ENCODE peak calls at places on chromosomes 7 and 10, in seven cellular contexts. L, G, E, D, Q, K and Z are unnamed samples.
A peak's percentile ranks its signal among the peaks of the same experiment; 100 is the strongest.

GRCh38 chr10:31242902-31243301 is 76.1 kb upstream of the ZEB1 start:
- DNase-seq in L (peak; percentile 4), G (no peak), E (no peak), D (no peak), Q (peak; percentile 33), K (peak; percentile 44), Z (no peak)

GRCh38 chr7:85828654-85829053 is 641.8 kb upstream of the SEMA3D start:
- DNase-seq in L (no peak), G (no peak), E (no peak), D (no peak), Q (no peak), K (no peak), Z (no peak)

GRCh38 chr10:86960003-86960862 is 1.8 kb downstream of the SNCG start:
- DNase-seq in L (no peak), G (no peak), E (no peak), D (peak; percentile 44), Q (peak; percentile 61), K (peak; percentile 12), Z (peak; percentile 71)

GRCh38 chr10:116836087-116836486 is 13.2 kb upstream of the ENO4 start:
- DNase-seq in L (no peak), G (no peak), E (no peak), D (no peak), Q (no peak), K (no peak), Z (peak; percentile 59)

GRCh38 chr7:141528399-141528798 is 22.8 kb upstream of the AGK start:
- DNase-seq in L (no peak), G (no peak), E (no peak), D (no peak), Q (no peak), K (no peak), Z (no peak)

GRCh38 chr10:60208676-60209269 is 180.9 kb downstream of the ANK3 start:
- DNase-seq in L (peak; percentile 49), G (no peak), E (no peak), D (no peak), Q (no peak), K (no peak), Z (no peak)

GRCh38 chr10:53453196-53453595 is 680.6 kb upstream of the MBL2 start:
- DNase-seq in L (no peak), G (no peak), E (no peak), D (no peak), Q (no peak), K (no peak), Z (no peak)

GRCh38 chr7:27123021-27123476 is 7.5 kb downstream of the HOXA4 start:
- DNase-seq in L (no peak), G (no peak), E (peak; percentile 47), D (no peak), Q (no peak), K (no peak), Z (peak; percentile 11)

GRCh38 chr10:101007099-101007711 is 7.6 kb downstream of the LZTS2 start:
- DNase-seq in L (peak; percentile 49), G (no peak), E (no peak), D (peak; percentile 50), Q (no peak), K (no peak), Z (no peak)

GRCh38 chr7:16688249-16688648 is 42.3 kb downstream of the BZW2 start:
- DNase-seq in L (no peak), G (no peak), E (no peak), D (no peak), Q (no peak), K (no peak), Z (no peak)

GRCh38 chr7:127885222-127885772 is 145.9 kb downstream of the LRRC4 start:
- DNase-seq in L (no peak), G (no peak), E (no peak), D (no peak), Q (no peak), K (no peak), Z (no peak)

GRCh38 chr10:59072038-59072437 is 104.4 kb upstream of the PHYHIPL start:
- DNase-seq in L (no peak), G (no peak), E (no peak), D (no peak), Q (no peak), K (no peak), Z (no peak)

GRCh38 chr7:57876-58275 is 134.5 kb upstream of the FAM20C start:
- DNase-seq in L (no peak), G (no peak), E (no peak), D (no peak), Q (no peak), K (no peak), Z (no peak)